ENCODE peak calls at places on chromosome 10, in seven cellular contexts. One of them, this sample, is unnamed.

GRCh38 chr10:22988581-22989360 is 60.9 kb downstream of the ARMC3 start:
- DNase-seq in NCI-H1694 treated with DMSO at 0.1 percent for 48 hours: peak
- DNase-seq in stimulated activated naive B cell treated with anti-CD40 and anti-IgM and Interleukin-4, amounts not matched to agents 10 μg/mL and 1 μg/mL and 100 μg/mL, for 72 hours: peak
- DNase-seq in hepatic stellate cell: peak
- DNase-seq in smooth muscle cell of the brain vasculature: peak
- DNase-seq in amygdala: peak
- DNase-seq in fibroblast of mammary gland: peak
- DNase-seq in this sample: peak

GRCh38 chr10:110372656-110373055 is 67.9 kb upstream of the SMNDC1 start:
- DNase-seq in NCI-H1694 treated with DMSO at 0.1 percent for 48 hours: no peak
- DNase-seq in stimulated activated naive B cell treated with anti-CD40 and anti-IgM and Interleukin-4, amounts not matched to agents 10 μg/mL and 1 μg/mL and 100 μg/mL, for 72 hours: no peak
- DNase-seq in hepatic stellate cell: no peak
- DNase-seq in smooth muscle cell of the brain vasculature: no peak
- DNase-seq in amygdala: no peak
- DNase-seq in fibroblast of mammary gland: peak
- DNase-seq in this sample: no peak

GRCh38 chr10:6603142-6604125 is 23.4 kb upstream of the PRKCQ start:
- DNase-seq in NCI-H1694 treated with DMSO at 0.1 percent for 48 hours: no peak
- DNase-seq in stimulated activated naive B cell treated with anti-CD40 and anti-IgM and Interleukin-4, amounts not matched to agents 10 μg/mL and 1 μg/mL and 100 μg/mL, for 72 hours: no peak
- DNase-seq in hepatic stellate cell: no peak
- DNase-seq in smooth muscle cell of the brain vasculature: no peak
- DNase-seq in amygdala: no peak
- DNase-seq in fibroblast of mammary gland: no peak
- DNase-seq in this sample: no peak

GRCh38 chr10:2968401-2968800 is 98.9 kb upstream of the PFKP start:
- DNase-seq in NCI-H1694 treated with DMSO at 0.1 percent for 48 hours: no peak
- DNase-seq in stimulated activated naive B cell treated with anti-CD40 and anti-IgM and Interleukin-4, amounts not matched to agents 10 μg/mL and 1 μg/mL and 100 μg/mL, for 72 hours: no peak
- DNase-seq in hepatic stellate cell: no peak
- DNase-seq in smooth muscle cell of the brain vasculature: no peak
- DNase-seq in amygdala: no peak
- DNase-seq in fibroblast of mammary gland: peak
- DNase-seq in this sample: no peak

GRCh38 chr10:69572159-69573055 is 815 bp downstream of the NEUROG3 start:
- DNase-seq in NCI-H1694 treated with DMSO at 0.1 percent for 48 hours: no peak
- DNase-seq in stimulated activated naive B cell treated with anti-CD40 and anti-IgM and Interleukin-4, amounts not matched to agents 10 μg/mL and 1 μg/mL and 100 μg/mL, for 72 hours: no peak
- DNase-seq in hepatic stellate cell: no peak
- DNase-seq in smooth muscle cell of the brain vasculature: no peak
- DNase-seq in amygdala: no peak
- DNase-seq in fibroblast of mammary gland: peak
- DNase-seq in this sample: no peak

GRCh38 chr10:80199828-80200227 is 5.5 kb downstream of the ANXA11 start:
- DNase-seq in NCI-H1694 treated with DMSO at 0.1 percent for 48 hours: peak
- DNase-seq in stimulated activated naive B cell treated with anti-CD40 and anti-IgM and Interleukin-4, amounts not matched to agents 10 μg/mL and 1 μg/mL and 100 μg/mL, for 72 hours: no peak
- DNase-seq in hepatic stellate cell: peak
- DNase-seq in smooth muscle cell of the brain vasculature: no peak
- DNase-seq in amygdala: no peak
- DNase-seq in fibroblast of mammary gland: peak
- DNase-seq in this sample: no peak

GRCh38 chr10:22618081-22618785 is 96.1 kb downstream of the PIP4K2A start:
- DNase-seq in NCI-H1694 treated with DMSO at 0.1 percent for 48 hours: no peak
- DNase-seq in stimulated activated naive B cell treated with anti-CD40 and anti-IgM and Interleukin-4, amounts not matched to agents 10 μg/mL and 1 μg/mL and 100 μg/mL, for 72 hours: no peak
- DNase-seq in hepatic stellate cell: peak
- DNase-seq in smooth muscle cell of the brain vasculature: no peak
- DNase-seq in amygdala: no peak
- DNase-seq in fibroblast of mammary gland: no peak
- DNase-seq in this sample: no peak

GRCh38 chr10:124693801-124694416 is 50.3 kb downstream of the FAM53B start:
- DNase-seq in NCI-H1694 treated with DMSO at 0.1 percent for 48 hours: no peak
- DNase-seq in stimulated activated naive B cell treated with anti-CD40 and anti-IgM and Interleukin-4, amounts not matched to agents 10 μg/mL and 1 μg/mL and 100 μg/mL, for 72 hours: peak
- DNase-seq in hepatic stellate cell: no peak
- DNase-seq in smooth muscle cell of the brain vasculature: peak
- DNase-seq in amygdala: no peak
- DNase-seq in fibroblast of mammary gland: no peak
- DNase-seq in this sample: no peak

GRCh38 chr10:4131407-4132215 is 346.6 kb upstream of the KLF6 start:
- DNase-seq in NCI-H1694 treated with DMSO at 0.1 percent for 48 hours: no peak
- DNase-seq in stimulated activated naive B cell treated with anti-CD40 and anti-IgM and Interleukin-4, amounts not matched to agents 10 μg/mL and 1 μg/mL and 100 μg/mL, for 72 hours: peak
- DNase-seq in hepatic stellate cell: peak
- DNase-seq in smooth muscle cell of the brain vasculature: peak
- DNase-seq in amygdala: no peak
- DNase-seq in fibroblast of mammary gland: peak
- DNase-seq in this sample: peak

GRCh38 chr10:121187375-121187774 is 336.2 kb downstream of the WDR11 start:
- DNase-seq in NCI-H1694 treated with DMSO at 0.1 percent for 48 hours: no peak
- DNase-seq in stimulated activated naive B cell treated with anti-CD40 and anti-IgM and Interleukin-4, amounts not matched to agents 10 μg/mL and 1 μg/mL and 100 μg/mL, for 72 hours: no peak
- DNase-seq in hepatic stellate cell: no peak
- DNase-seq in smooth muscle cell of the brain vasculature: no peak
- DNase-seq in amygdala: no peak
- DNase-seq in fibroblast of mammary gland: no peak
- DNase-seq in this sample: no peak

GRCh38 chr10:97540669-97541500 is 31.7 kb upstream of the ANKRD2 start:
- DNase-seq in NCI-H1694 treated with DMSO at 0.1 percent for 48 hours: no peak
- DNase-seq in stimulated activated naive B cell treated with anti-CD40 and anti-IgM and Interleukin-4, amounts not matched to agents 10 μg/mL and 1 μg/mL and 100 μg/mL, for 72 hours: no peak
- DNase-seq in hepatic stellate cell: no peak
- DNase-seq in smooth muscle cell of the brain vasculature: no peak
- DNase-seq in amygdala: no peak
- DNase-seq in fibroblast of mammary gland: peak
- DNase-seq in this sample: no peak

This sample was measured in germinal center.